ENCODE peak calls at places on chromosome 14, in seven cellular contexts. One of them, this sample, is unnamed.

GRCh38 chr14:92932448-92933395 is 9.8 kb downstream of the CHGA start:
- DNase-seq in cardiac muscle cell: no peak
- DNase-seq in hepatocyte: no peak
- DNase-seq in psoas muscle: no peak
- DNase-seq in IMR-90: no peak
- DNase-seq in endothelial cell: no peak
- DNase-seq in ascending aorta: no peak
- DNase-seq in this sample: no peak

GRCh38 chr14:67313153-67313552 is 46.5 kb downstream of the ATP6V1D start:
- DNase-seq in cardiac muscle cell: no peak
- DNase-seq in ascending aorta: no peak
- DNase-seq in hepatocyte: no peak
- DNase-seq in IMR-90: no peak
- DNase-seq in endothelial cell: no peak
- DNase-seq in psoas muscle: no peak
- DNase-seq in this sample: no peak

GRCh38 chr14:80965041-80965440 is 9.6 kb downstream of the TSHR start:
- DNase-seq in psoas muscle: no peak
- DNase-seq in hepatocyte: no peak
- DNase-seq in ascending aorta: no peak
- DNase-seq in endothelial cell: no peak
- DNase-seq in cardiac muscle cell: no peak
- DNase-seq in IMR-90: no peak
- DNase-seq in this sample: peak

GRCh38 chr14:92597873-92598548 is 84.4 kb downstream of the RIN3 start:
- DNase-seq in endothelial cell: no peak
- DNase-seq in IMR-90: no peak
- DNase-seq in hepatocyte: no peak
- DNase-seq in psoas muscle: no peak
- DNase-seq in cardiac muscle cell: no peak
- DNase-seq in ascending aorta: no peak
- DNase-seq in this sample: no peak

GRCh38 chr14:105090493-105091334 is 25.5 kb upstream of the GPR132 start:
- DNase-seq in cardiac muscle cell: peak
- DNase-seq in psoas muscle: peak
- DNase-seq in ascending aorta: no peak
- DNase-seq in hepatocyte: peak
- DNase-seq in IMR-90: peak
- DNase-seq in endothelial cell: peak
- DNase-seq in this sample: peak

GRCh38 chr14:51552768-51553426 is 98.8 kb upstream of the FRMD6 start:
- DNase-seq in ascending aorta: no peak
- DNase-seq in hepatocyte: peak
- DNase-seq in psoas muscle: no peak
- DNase-seq in endothelial cell: no peak
- DNase-seq in cardiac muscle cell: no peak
- DNase-seq in IMR-90: no peak
- DNase-seq in this sample: peak

GRCh38 chr14:95495538-95496025 is 20.9 kb downstream of the SYNE3 start:
- DNase-seq in cardiac muscle cell: no peak
- DNase-seq in hepatocyte: no peak
- DNase-seq in endothelial cell: no peak
- DNase-seq in IMR-90: no peak
- DNase-seq in ascending aorta: no peak
- DNase-seq in psoas muscle: no peak
- DNase-seq in this sample: no peak

GRCh38 chr14:52458721-52459085 is 93.6 kb downstream of the TXNDC16 start:
- DNase-seq in psoas muscle: no peak
- DNase-seq in hepatocyte: no peak
- DNase-seq in endothelial cell: no peak
- DNase-seq in IMR-90: peak
- DNase-seq in cardiac muscle cell: peak
- DNase-seq in ascending aorta: no peak
- DNase-seq in this sample: no peak

GRCh38 chr14:34297786-34298520 is 164.1 kb downstream of the SPTSSA start:
- DNase-seq in IMR-90: no peak
- DNase-seq in ascending aorta: no peak
- DNase-seq in cardiac muscle cell: no peak
- DNase-seq in hepatocyte: peak
- DNase-seq in psoas muscle: no peak
- DNase-seq in endothelial cell: no peak
- DNase-seq in this sample: no peak

GRCh38 chr14:53542692-53543091 is 389.6 kb upstream of the DDHD1 start:
- DNase-seq in psoas muscle: no peak
- DNase-seq in IMR-90: peak
- DNase-seq in hepatocyte: peak
- DNase-seq in cardiac muscle cell: peak
- DNase-seq in endothelial cell: peak
- DNase-seq in ascending aorta: no peak
- DNase-seq in this sample: peak

GRCh38 chr14:61257469-61258057 is 23.6 kb downstream of the TMEM30B start:
- DNase-seq in psoas muscle: no peak
- DNase-seq in endothelial cell: no peak
- DNase-seq in hepatocyte: peak
- DNase-seq in cardiac muscle cell: no peak
- DNase-seq in IMR-90: no peak
- DNase-seq in ascending aorta: no peak
- DNase-seq in this sample: no peak

GRCh38 chr14:95527392-95528002 is 7.4 kb upstream of the GLRX5 start:
- DNase-seq in hepatocyte: peak
- DNase-seq in ascending aorta: no peak
- DNase-seq in psoas muscle: no peak
- DNase-seq in cardiac muscle cell: peak
- DNase-seq in IMR-90: peak
- DNase-seq in endothelial cell: peak
- DNase-seq in this sample: peak

GRCh38 chr14:22263961-22264360 is 325.1 kb downstream of the DAD1 start:
- DNase-seq in IMR-90: peak
- DNase-seq in hepatocyte: no peak
- DNase-seq in psoas muscle: no peak
- DNase-seq in cardiac muscle cell: no peak
- DNase-seq in endothelial cell: no peak
- DNase-seq in ascending aorta: no peak
- DNase-seq in this sample: no peak

GRCh38 chr14:75254901-75255300 is 23.7 kb upstream of the FOS start:
- DNase-seq in endothelial cell: no peak
- DNase-seq in psoas muscle: no peak
- DNase-seq in hepatocyte: peak
- DNase-seq in ascending aorta: no peak
- DNase-seq in IMR-90: no peak
- DNase-seq in cardiac muscle cell: no peak
- DNase-seq in this sample: peak

GRCh38 chr14:104694991-104695659 is 5.7 kb downstream of the INF2 start:
- DNase-seq in IMR-90: no peak
- DNase-seq in cardiac muscle cell: no peak
- DNase-seq in endothelial cell: peak
- DNase-seq in ascending aorta: no peak
- DNase-seq in psoas muscle: no peak
- DNase-seq in hepatocyte: no peak
- DNase-seq in this sample: no peak

GRCh38 chr14:63857467-63858030 is 4.7 kb downstream of the SYNE2 start:
- DNase-seq in IMR-90: no peak
- DNase-seq in cardiac muscle cell: no peak
- DNase-seq in endothelial cell: no peak
- DNase-seq in ascending aorta: no peak
- DNase-seq in psoas muscle: no peak
- DNase-seq in hepatocyte: no peak
- DNase-seq in this sample: no peak

GRCh38 chr14:24903337-24903736 is 146.6 kb downstream of the STXBP6 start:
- DNase-seq in ascending aorta: no peak
- DNase-seq in hepatocyte: no peak
- DNase-seq in endothelial cell: no peak
- DNase-seq in psoas muscle: no peak
- DNase-seq in cardiac muscle cell: peak
- DNase-seq in IMR-90: peak
- DNase-seq in this sample: no peak

DNA sequence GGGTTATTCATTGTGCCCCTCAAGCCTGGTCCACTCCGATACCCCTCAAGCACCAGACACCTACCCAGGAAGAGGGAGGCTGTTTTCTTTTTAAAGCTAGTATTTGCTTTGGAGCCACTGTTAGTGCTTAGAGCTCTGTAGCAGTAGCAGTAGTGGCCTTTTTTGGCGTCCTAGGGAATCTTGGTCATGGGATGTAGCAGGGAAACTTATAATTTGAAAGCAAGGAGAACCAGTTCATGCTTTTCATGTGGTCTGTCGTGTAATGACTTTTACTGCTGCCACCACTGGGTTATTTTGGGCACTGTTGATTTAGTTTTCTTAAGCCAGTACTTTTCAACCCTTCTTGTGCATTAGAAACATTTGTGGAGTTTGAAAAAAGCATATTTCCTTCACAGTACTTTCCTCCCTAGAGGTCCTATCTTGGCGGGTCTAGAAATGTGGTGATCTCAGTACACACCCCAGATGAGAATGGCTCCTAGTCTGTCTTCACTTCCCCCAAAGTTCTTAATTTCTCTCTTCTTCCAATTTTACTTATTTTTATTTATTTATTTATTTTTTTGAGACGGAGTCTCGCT is 49.7 kb downstream of the MARK3 start:
- DNase-seq in hepatocyte: no peak
- DNase-seq in psoas muscle: no peak
- DNase-seq in IMR-90: no peak
- DNase-seq in endothelial cell: no peak
- DNase-seq in ascending aorta: no peak
- DNase-seq in cardiac muscle cell: no peak
- DNase-seq in this sample: peak
- TF ChIP-seq CTCF in hepatocyte: no peak
- TF ChIP-seq CTCF in psoas muscle: no peak
- TF ChIP-seq CTCF in IMR-90: no peak
- TF ChIP-seq CTCF in endothelial cell: no peak
- TF ChIP-seq CTCF in ascending aorta: no peak
- TF ChIP-seq CTCF in cardiac muscle cell: no peak
- TF ChIP-seq CTCF in this sample: no peak

GRCh38 chr14:100238419-100239199 is at the start of gene YY1:
- DNase-seq in IMR-90: peak
- DNase-seq in ascending aorta: peak
- DNase-seq in hepatocyte: peak
- DNase-seq in psoas muscle: peak
- DNase-seq in cardiac muscle cell: peak
- DNase-seq in endothelial cell: peak
- DNase-seq in this sample: peak

GRCh38 chr14:100240725-100241032 is 1.7 kb downstream of the YY1 start:
- DNase-seq in hepatocyte: no peak
- DNase-seq in ascending aorta: no peak
- DNase-seq in psoas muscle: no peak
- DNase-seq in cardiac muscle cell: no peak
- DNase-seq in endothelial cell: no peak
- DNase-seq in IMR-90: no peak
- DNase-seq in this sample: no peak

GRCh38 chr14:100237735-100238418 is 1.1 kb upstream of the YY1 start:
- DNase-seq in cardiac muscle cell: peak
- DNase-seq in psoas muscle: peak
- DNase-seq in endothelial cell: peak
- DNase-seq in hepatocyte: peak
- DNase-seq in ascending aorta: no peak
- DNase-seq in IMR-90: peak
- DNase-seq in this sample: peak

GRCh38 chr14:100239840-100240724 is 1.1 kb downstream of the YY1 start:
- DNase-seq in endothelial cell: peak
- DNase-seq in psoas muscle: peak
- DNase-seq in cardiac muscle cell: peak
- DNase-seq in IMR-90: peak
- DNase-seq in hepatocyte: peak
- DNase-seq in ascending aorta: peak
- DNase-seq in this sample: peak

DNA sequence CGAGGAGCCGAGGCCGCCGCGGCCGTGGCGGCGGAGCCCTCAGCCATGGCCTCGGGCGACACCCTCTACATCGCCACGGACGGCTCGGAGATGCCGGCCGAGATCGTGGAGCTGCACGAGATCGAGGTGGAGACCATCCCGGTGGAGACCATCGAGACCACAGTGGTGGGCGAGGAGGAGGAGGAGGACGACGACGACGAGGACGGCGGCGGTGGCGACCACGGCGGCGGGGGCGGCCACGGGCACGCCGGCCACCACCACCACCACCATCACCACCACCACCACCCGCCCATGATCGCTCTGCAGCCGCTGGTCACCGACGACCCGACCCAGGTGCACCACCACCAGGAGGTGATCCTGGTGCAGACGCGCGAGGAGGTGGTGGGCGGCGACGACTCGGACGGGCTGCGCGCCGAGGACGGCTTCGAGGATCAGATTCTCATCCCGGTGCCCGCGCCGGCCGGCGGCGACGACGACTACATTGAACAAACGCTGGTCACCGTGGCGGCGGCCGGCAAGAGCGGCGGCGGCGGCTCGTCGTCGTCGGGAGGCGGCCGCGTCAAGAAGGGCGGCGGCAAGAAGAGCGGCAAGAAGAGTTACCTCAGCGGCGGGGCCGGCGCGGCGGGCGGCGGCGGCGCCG is 376 bp downstream of the YY1 start:
- DNase-seq in cardiac muscle cell: no peak
- DNase-seq in ascending aorta: no peak
- DNase-seq in IMR-90: no peak
- DNase-seq in hepatocyte: peak
- DNase-seq in psoas muscle: peak
- DNase-seq in endothelial cell: no peak
- DNase-seq in this sample: peak
- TF ChIP-seq CTCF in cardiac muscle cell: no peak
- TF ChIP-seq CTCF in ascending aorta: no peak
- TF ChIP-seq CTCF in IMR-90: no peak
- TF ChIP-seq CTCF in hepatocyte: no peak
- TF ChIP-seq CTCF in psoas muscle: no peak
- TF ChIP-seq CTCF in endothelial cell: no peak
- TF ChIP-seq CTCF in this sample: no peak

GRCh38 chr14:29085546-29085945 is 319.0 kb downstream of the FOXG1 start:
- DNase-seq in IMR-90: peak
- DNase-seq in psoas muscle: no peak
- DNase-seq in hepatocyte: peak
- DNase-seq in cardiac muscle cell: peak
- DNase-seq in ascending aorta: no peak
- DNase-seq in endothelial cell: peak
- DNase-seq in this sample: no peak
- TF ChIP-seq CTCF in IMR-90: peak
- TF ChIP-seq CTCF in psoas muscle: no peak
- TF ChIP-seq CTCF in hepatocyte: peak
- TF ChIP-seq CTCF in cardiac muscle cell: peak
- TF ChIP-seq CTCF in ascending aorta: no peak
- TF ChIP-seq CTCF in endothelial cell: peak
- TF ChIP-seq CTCF in this sample: no peak

GRCh38 chr14:88611878-88612277 is 49.0 kb downstream of the ZC3H14 start:
- DNase-seq in endothelial cell: no peak
- DNase-seq in IMR-90: peak
- DNase-seq in psoas muscle: no peak
- DNase-seq in ascending aorta: no peak
- DNase-seq in hepatocyte: no peak
- DNase-seq in cardiac muscle cell: no peak
- DNase-seq in this sample: no peak

GRCh38 chr14:88612981-88613380 is 50.1 kb downstream of the ZC3H14 start:
- DNase-seq in cardiac muscle cell: no peak
- DNase-seq in psoas muscle: no peak
- DNase-seq in hepatocyte: no peak
- DNase-seq in IMR-90: peak
- DNase-seq in ascending aorta: no peak
- DNase-seq in endothelial cell: no peak
- DNase-seq in this sample: no peak

GRCh38 chr14:88613552-88614010 is 50.7 kb downstream of the ZC3H14 start:
- DNase-seq in IMR-90: peak
- DNase-seq in hepatocyte: peak
- DNase-seq in ascending aorta: no peak
- DNase-seq in cardiac muscle cell: peak
- DNase-seq in endothelial cell: no peak
- DNase-seq in psoas muscle: no peak
- DNase-seq in this sample: no peak

GRCh38 chr14:88616697-88617096 is 53.9 kb downstream of the ZC3H14 start:
- DNase-seq in hepatocyte: no peak
- DNase-seq in ascending aorta: no peak
- DNase-seq in endothelial cell: no peak
- DNase-seq in psoas muscle: no peak
- DNase-seq in cardiac muscle cell: no peak
- DNase-seq in IMR-90: no peak
- DNase-seq in this sample: no peak

GRCh38 chr14:88614218-88614907 is 51.5 kb downstream of the ZC3H14 start:
- DNase-seq in hepatocyte: no peak
- DNase-seq in ascending aorta: no peak
- DNase-seq in endothelial cell: no peak
- DNase-seq in psoas muscle: no peak
- DNase-seq in cardiac muscle cell: peak
- DNase-seq in IMR-90: peak
- DNase-seq in this sample: no peak
- TF ChIP-seq CTCF in hepatocyte: no peak
- TF ChIP-seq CTCF in ascending aorta: no peak
- TF ChIP-seq CTCF in endothelial cell: no peak
- TF ChIP-seq CTCF in psoas muscle: no peak
- TF ChIP-seq CTCF in cardiac muscle cell: no peak
- TF ChIP-seq CTCF in IMR-90: no peak
- TF ChIP-seq CTCF in this sample: no peak